ENCODE peak calls at places on chromosomes 7 and 10, in eight cellular contexts. One of them, this sample, is unnamed. For H3K9me3, the result is how much of the 10 kb centered on the place peaks cover.

GRCh38 chr10:48363617-48364355 is 57.3 kb downstream of the MAPK8 start:
- DNase-seq in keratinocyte: peak
- DNase-seq in astrocyte: peak
- DNase-seq in GM23248: peak
- DNase-seq in fibroblast of lung: peak
- DNase-seq in osteoblast: peak
- DNase-seq in neuronal stem cell: peak
- DNase-seq in OCI-LY7: peak
- DNase-seq in this sample: peak

GRCh38 chr7:73668103-73668937 is 689 bp downstream of the VPS37D start:
- DNase-seq in keratinocyte: no peak
- DNase-seq in astrocyte: peak
- DNase-seq in GM23248: peak
- DNase-seq in fibroblast of lung: peak
- DNase-seq in osteoblast: peak
- DNase-seq in neuronal stem cell: no peak
- DNase-seq in OCI-LY7: peak
- DNase-seq in this sample: no peak

GRCh38 chr10:110625951-110626855 is 17.9 kb upstream of the RBM20 start:
- DNase-seq in keratinocyte: no peak
- DNase-seq in astrocyte: no peak
- DNase-seq in GM23248: no peak
- DNase-seq in fibroblast of lung: no peak
- DNase-seq in osteoblast: no peak
- DNase-seq in neuronal stem cell: no peak
- DNase-seq in OCI-LY7: no peak
- DNase-seq in this sample: no peak

GRCh38 chr7:42029405-42029804 is 207.6 kb downstream of the GLI3 start:
- DNase-seq in keratinocyte: no peak
- DNase-seq in astrocyte: no peak
- DNase-seq in GM23248: no peak
- DNase-seq in fibroblast of lung: no peak
- DNase-seq in osteoblast: no peak
- DNase-seq in neuronal stem cell: no peak
- DNase-seq in OCI-LY7: no peak
- DNase-seq in this sample: no peak

GRCh38 chr10:114412907-114413386 is 8.6 kb upstream of the AFAP1L2 start:
- DNase-seq in keratinocyte: no peak
- DNase-seq in astrocyte: peak
- DNase-seq in GM23248: peak
- DNase-seq in fibroblast of lung: peak
- DNase-seq in osteoblast: no peak
- DNase-seq in neuronal stem cell: no peak
- DNase-seq in OCI-LY7: no peak
- DNase-seq in this sample: peak

GRCh38 chr10:93452143-93452542 is 30.0 kb downstream of the MYOF start:
- DNase-seq in keratinocyte: no peak
- DNase-seq in astrocyte: no peak
- DNase-seq in GM23248: no peak
- DNase-seq in fibroblast of lung: peak
- DNase-seq in osteoblast: no peak
- DNase-seq in neuronal stem cell: no peak
- DNase-seq in OCI-LY7: peak
- DNase-seq in this sample: no peak

GRCh38 chr10:79942261-79943185 is 6.4 kb downstream of the SFTPD start:
- DNase-seq in keratinocyte: no peak
- DNase-seq in astrocyte: no peak
- DNase-seq in GM23248: no peak
- DNase-seq in fibroblast of lung: no peak
- DNase-seq in osteoblast: no peak
- DNase-seq in neuronal stem cell: no peak
- DNase-seq in OCI-LY7: no peak
- DNase-seq in this sample: no peak

GRCh38 chr7:130383187-130383980 is 3.1 kb downstream of the CPA1 start:
- DNase-seq in keratinocyte: no peak
- DNase-seq in astrocyte: no peak
- DNase-seq in GM23248: no peak
- DNase-seq in fibroblast of lung: no peak
- DNase-seq in osteoblast: peak
- DNase-seq in neuronal stem cell: no peak
- DNase-seq in OCI-LY7: no peak
- DNase-seq in this sample: no peak

GRCh38 chr10:44384601-44385422 is at the start of gene CXCL12:
- DNase-seq in keratinocyte: no peak
- DNase-seq in astrocyte: no peak
- DNase-seq in GM23248: peak
- DNase-seq in fibroblast of lung: peak
- DNase-seq in osteoblast: peak
- DNase-seq in neuronal stem cell: no peak
- DNase-seq in OCI-LY7: no peak
- DNase-seq in this sample: no peak

GRCh38 chr7:65269150-65269856 is 104.4 kb upstream of the ZNF92 start:
- DNase-seq in keratinocyte: no peak
- DNase-seq in astrocyte: peak
- DNase-seq in GM23248: peak
- DNase-seq in fibroblast of lung: peak
- DNase-seq in osteoblast: peak
- DNase-seq in neuronal stem cell: peak
- DNase-seq in OCI-LY7: peak
- DNase-seq in this sample: no peak

GRCh38 chr10:123569436-123570010 is 96.6 kb upstream of the GPR26 start:
- DNase-seq in keratinocyte: no peak
- DNase-seq in astrocyte: no peak
- DNase-seq in GM23248: no peak
- DNase-seq in fibroblast of lung: no peak
- DNase-seq in osteoblast: no peak
- DNase-seq in neuronal stem cell: no peak
- DNase-seq in OCI-LY7: no peak
- DNase-seq in this sample: no peak

GRCh38 chr7:2018786-2019692 is 213.7 kb downstream of the MAD1L1 start:
- DNase-seq in keratinocyte: no peak
- DNase-seq in astrocyte: peak
- DNase-seq in GM23248: peak
- DNase-seq in fibroblast of lung: peak
- DNase-seq in osteoblast: peak
- DNase-seq in neuronal stem cell: no peak
- DNase-seq in OCI-LY7: no peak
- DNase-seq in this sample: peak

GRCh38 chr7:96034940-96035727 is 262.8 kb downstream of the DYNC1I1 start:
- DNase-seq in keratinocyte: no peak
- DNase-seq in astrocyte: no peak
- DNase-seq in GM23248: no peak
- DNase-seq in fibroblast of lung: no peak
- DNase-seq in osteoblast: no peak
- DNase-seq in neuronal stem cell: no peak
- DNase-seq in OCI-LY7: no peak
- DNase-seq in this sample: no peak

GRCh38 chr7:92448185-92448747 is 984 bp downstream of the GATAD1 start:
- DNase-seq in keratinocyte: no peak
- DNase-seq in astrocyte: peak
- DNase-seq in GM23248: peak
- DNase-seq in fibroblast of lung: peak
- DNase-seq in osteoblast: peak
- DNase-seq in neuronal stem cell: no peak
- DNase-seq in OCI-LY7: peak
- DNase-seq in this sample: peak

GRCh38 chr7:151062399-151063211 is 3.2 kb downstream of the SLC4A2 start:
- DNase-seq in keratinocyte: no peak
- DNase-seq in astrocyte: peak
- DNase-seq in GM23248: peak
- DNase-seq in fibroblast of lung: peak
- DNase-seq in osteoblast: peak
- DNase-seq in neuronal stem cell: peak
- DNase-seq in OCI-LY7: no peak
- DNase-seq in this sample: peak

GRCh38 chr7:30928254-30928872 is 16.7 kb downstream of the AQP1 start:
- DNase-seq in keratinocyte: no peak
- DNase-seq in astrocyte: no peak
- DNase-seq in GM23248: no peak
- DNase-seq in fibroblast of lung: no peak
- DNase-seq in osteoblast: peak
- DNase-seq in neuronal stem cell: no peak
- DNase-seq in OCI-LY7: no peak
- DNase-seq in this sample: no peak

GRCh38 chr7:130904031-130904757 is 170.2 kb upstream of the KLF14 start:
- DNase-seq in keratinocyte: peak
- DNase-seq in astrocyte: peak
- DNase-seq in GM23248: peak
- DNase-seq in fibroblast of lung: peak
- DNase-seq in osteoblast: no peak
- DNase-seq in neuronal stem cell: no peak
- DNase-seq in OCI-LY7: no peak
- DNase-seq in this sample: peak

GRCh38 chr10:109430844-109431243 is 492.5 kb downstream of the XPNPEP1 start:
- DNase-seq in keratinocyte: no peak
- DNase-seq in astrocyte: peak
- DNase-seq in GM23248: no peak
- DNase-seq in fibroblast of lung: peak
- DNase-seq in osteoblast: no peak
- DNase-seq in neuronal stem cell: no peak
- DNase-seq in OCI-LY7: no peak
- DNase-seq in this sample: no peak

GRCh38 chr10:109429956-109430760 is 493.2 kb downstream of the XPNPEP1 start:
- DNase-seq in keratinocyte: no peak
- DNase-seq in astrocyte: peak
- DNase-seq in GM23248: peak
- DNase-seq in fibroblast of lung: peak
- DNase-seq in osteoblast: no peak
- DNase-seq in neuronal stem cell: no peak
- DNase-seq in OCI-LY7: no peak
- DNase-seq in this sample: no peak

GRCh38 chr10:109428775-109429480 is 494.4 kb downstream of the XPNPEP1 start:
- DNase-seq in keratinocyte: no peak
- DNase-seq in astrocyte: peak
- DNase-seq in GM23248: no peak
- DNase-seq in fibroblast of lung: peak
- DNase-seq in osteoblast: no peak
- DNase-seq in neuronal stem cell: no peak
- DNase-seq in OCI-LY7: no peak
- DNase-seq in this sample: no peak

GRCh38 chr10:109426987-109427386 is 496.3 kb downstream of the XPNPEP1 start:
- DNase-seq in keratinocyte: no peak
- DNase-seq in astrocyte: no peak
- DNase-seq in GM23248: no peak
- DNase-seq in fibroblast of lung: no peak
- DNase-seq in osteoblast: no peak
- DNase-seq in neuronal stem cell: no peak
- DNase-seq in OCI-LY7: no peak
- DNase-seq in this sample: no peak

DNA sequence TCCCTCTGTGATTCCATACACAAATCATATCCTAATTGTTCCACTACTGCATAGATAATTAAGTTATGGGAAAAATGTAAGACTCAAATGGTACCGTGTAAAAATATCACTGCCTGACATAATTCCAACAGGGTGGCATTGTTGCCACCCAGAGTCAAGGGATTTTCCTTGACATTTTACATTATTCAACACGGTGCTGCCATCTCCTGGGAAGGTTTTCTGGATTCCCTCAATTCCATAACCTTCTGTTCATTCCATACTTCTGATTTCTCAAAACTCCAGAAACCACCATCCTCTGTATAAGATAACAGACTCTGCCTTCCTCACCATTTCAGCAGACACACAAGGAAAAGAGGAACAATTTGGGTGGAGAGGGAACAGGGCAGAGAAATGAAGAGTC is 495.9 kb downstream of the XPNPEP1 start:
- DNase-seq in keratinocyte: no peak
- DNase-seq in astrocyte: peak
- DNase-seq in GM23248: peak
- DNase-seq in fibroblast of lung: peak
- DNase-seq in osteoblast: no peak
- DNase-seq in neuronal stem cell: no peak
- DNase-seq in OCI-LY7: no peak
- DNase-seq in this sample: no peak
- H2AFZ ChIP-seq in keratinocyte: no peak
- H2AFZ ChIP-seq in astrocyte: no peak
- H2AFZ ChIP-seq in GM23248: peak
- H2AFZ ChIP-seq in fibroblast of lung: no peak
- H2AFZ ChIP-seq in osteoblast: no peak
- H2AFZ ChIP-seq in neuronal stem cell: no peak
- H2AFZ ChIP-seq in OCI-LY7: no peak
- H2AFZ ChIP-seq in this sample: no peak

GRCh38 chr10:133129151-133129853 is 30.7 kb upstream of the KNDC1 start:
- DNase-seq in keratinocyte: no peak
- DNase-seq in astrocyte: no peak
- DNase-seq in GM23248: no peak
- DNase-seq in fibroblast of lung: no peak
- DNase-seq in osteoblast: peak
- DNase-seq in neuronal stem cell: no peak
- DNase-seq in OCI-LY7: no peak
- DNase-seq in this sample: no peak
- H3K9me3 ChIP-seq in keratinocyte: under half
- H3K9me3 ChIP-seq in astrocyte: under half
- H3K9me3 ChIP-seq in GM23248: under half
- H3K9me3 ChIP-seq in fibroblast of lung: under half
- H3K9me3 ChIP-seq in osteoblast: under half
- H3K9me3 ChIP-seq in neuronal stem cell: under half
- H3K9me3 ChIP-seq in OCI-LY7: under half
- H3K9me3 ChIP-seq in this sample: under half

GRCh38 chr7:47788083-47788482 is 160.2 kb downstream of the PKD1L1 start:
- DNase-seq in keratinocyte: no peak
- DNase-seq in astrocyte: no peak
- DNase-seq in GM23248: no peak
- DNase-seq in fibroblast of lung: no peak
- DNase-seq in osteoblast: no peak
- DNase-seq in neuronal stem cell: no peak
- DNase-seq in OCI-LY7: no peak
- DNase-seq in this sample: no peak
- H2AFZ ChIP-seq in keratinocyte: no peak
- H2AFZ ChIP-seq in astrocyte: no peak
- H2AFZ ChIP-seq in GM23248: no peak
- H2AFZ ChIP-seq in fibroblast of lung: no peak
- H2AFZ ChIP-seq in osteoblast: no peak
- H2AFZ ChIP-seq in neuronal stem cell: no peak
- H2AFZ ChIP-seq in OCI-LY7: no peak
- H2AFZ ChIP-seq in this sample: no peak

GRCh38 chr7:122864016-122864415 is 22.2 kb downstream of the CADPS2 start:
- DNase-seq in keratinocyte: no peak
- DNase-seq in astrocyte: no peak
- DNase-seq in GM23248: no peak
- DNase-seq in fibroblast of lung: no peak
- DNase-seq in osteoblast: peak
- DNase-seq in neuronal stem cell: no peak
- DNase-seq in OCI-LY7: no peak
- DNase-seq in this sample: no peak

GRCh38 chr7:122869260-122869659 is 17.0 kb downstream of the CADPS2 start:
- DNase-seq in keratinocyte: no peak
- DNase-seq in astrocyte: no peak
- DNase-seq in GM23248: no peak
- DNase-seq in fibroblast of lung: no peak
- DNase-seq in osteoblast: no peak
- DNase-seq in neuronal stem cell: no peak
- DNase-seq in OCI-LY7: no peak
- DNase-seq in this sample: no peak

GRCh38 chr7:122864838-122865237 is 21.4 kb downstream of the CADPS2 start:
- DNase-seq in keratinocyte: no peak
- DNase-seq in astrocyte: no peak
- DNase-seq in GM23248: no peak
- DNase-seq in fibroblast of lung: no peak
- DNase-seq in osteoblast: no peak
- DNase-seq in neuronal stem cell: no peak
- DNase-seq in OCI-LY7: no peak
- DNase-seq in this sample: no peak

GRCh38 chr7:122867471-122867980 is 18.7 kb downstream of the CADPS2 start:
- DNase-seq in keratinocyte: no peak
- DNase-seq in astrocyte: no peak
- DNase-seq in GM23248: no peak
- DNase-seq in fibroblast of lung: no peak
- DNase-seq in osteoblast: no peak
- DNase-seq in neuronal stem cell: no peak
- DNase-seq in OCI-LY7: no peak
- DNase-seq in this sample: no peak
- H3K9me3 ChIP-seq in keratinocyte: under half
- H3K9me3 ChIP-seq in astrocyte: under half
- H3K9me3 ChIP-seq in GM23248: under half
- H3K9me3 ChIP-seq in fibroblast of lung: under half
- H3K9me3 ChIP-seq in osteoblast: under half
- H3K9me3 ChIP-seq in neuronal stem cell: under half
- H3K9me3 ChIP-seq in OCI-LY7: under half
- H3K9me3 ChIP-seq in this sample: under half

This sample was measured in PC-9.